ENCODE peak calls at places on chromosomes 2 and 18, in ten cellular contexts. G is left cardiac atrium, J is myocyte, O is AG10803, W is hippocampal formation, L is left ventricle myocardium inferior, H is posterior vena cava, T is transverse colon, U is lung, B is nucleus accumbens. V is an unnamed sample.

GRCh38 chr2:29235411-29235810 is 120.2 kb downstream of the CLIP4 start:
- DNase-seq in J (no peak), O (no peak), B (no peak), T (no peak), H (peak), L (no peak), U (no peak), W (no peak), G (no peak), V (no peak)

GRCh38 chr2:217789736-217790181 is 213.0 kb downstream of the TNS1 start:
- DNase-seq in L (no peak), G (no peak), W (no peak), H (peak), O (no peak), B (no peak), T (no peak), U (peak), J (no peak), V (no peak)

GRCh38 chr2:36964496-36965058 is 1.8 kb downstream of the STRN start:
- DNase-seq in L (no peak), G (no peak), T (no peak), J (peak), H (no peak), U (no peak), O (no peak), B (no peak), W (no peak), V (no peak)

GRCh38 chr2:8636041-8636491 is 45.8 kb upstream of the ID2 start:
- DNase-seq in B (no peak), L (no peak), W (no peak), U (no peak), J (no peak), H (peak), T (no peak), O (no peak), G (no peak), V (no peak)

GRCh38 chr2:219522111-219523030 is 8.1 kb downstream of the ASIC4 start:
- DNase-seq in U (no peak), B (no peak), J (peak), L (no peak), T (no peak), O (peak), W (no peak), G (peak), H (no peak), V (no peak)

GRCh38 chr2:215461836-215462532 is 26.1 kb upstream of the FN1 start:
- DNase-seq in L (no peak), W (no peak), T (no peak), O (peak), U (no peak), H (no peak), G (no peak), J (no peak), B (no peak), V (no peak)

GRCh38 chr2:118992740-118993391 is 50.9 kb downstream of the MARCO start:
- DNase-seq in O (no peak), J (no peak), L (no peak), G (no peak), W (no peak), B (no peak), H (no peak), T (no peak), U (no peak), V (no peak)

GRCh38 chr18:21115519-21116411 is 4.2 kb upstream of the ROCK1 start:
- DNase-seq in G (no peak), W (no peak), O (peak), B (no peak), J (peak), U (no peak), L (no peak), H (no peak), T (no peak), V (no peak)

GRCh38 chr2:45652090-45653050 is 895 bp downstream of the PRKCE start:
- DNase-seq in W (no peak), B (peak), L (peak), U (peak), J (no peak), H (peak), O (peak), G (peak), T (peak), V (peak)

GRCh38 chr2:241269707-241270520 is 45.6 kb downstream of the HDLBP start:
- DNase-seq in G (no peak), H (no peak), T (no peak), O (no peak), L (no peak), J (peak), U (peak), B (no peak), W (no peak), V (no peak)